ENCODE peak calls at places on chromosomes 7 and 10, in five cellular contexts. V, A, R, X and W are unnamed samples.

GRCh38 chr10:122911889-122912484 is 1.6 kb downstream of the FAM24A start:
- DNase-seq in V (peak; percentile 56), A (no peak), X (peak; percentile 76), R (peak; percentile 84), W (peak; percentile 87)

GRCh38 chr7:25913574-25914224 is 238.3 kb upstream of the NFE2L3 start:
- DNase-seq in A (no peak), R (no peak), V (no peak), X (no peak), W (no peak)

GRCh38 chr10:22629843-22630228 is 84.5 kb downstream of the PIP4K2A start:
- DNase-seq in R (no peak), X (no peak), A (no peak), V (no peak), W (no peak)

GRCh38 chr10:100370561-100370975 is 23.5 kb downstream of the SCD start:
- DNase-seq in R (no peak), A (peak; percentile 72), X (peak; percentile 53), V (peak; percentile 83), W (no peak)

GRCh38 chr7:130942211-130942964 is 208.4 kb upstream of the KLF14 start:
- DNase-seq in R (no peak), V (no peak), X (no peak), A (no peak), W (no peak)

GRCh38 chr7:156058248-156058647 is 246.0 kb upstream of the SHH start:
- DNase-seq in A (no peak), V (no peak), X (no peak), R (no peak), W (no peak)

GRCh38 chr7:147911224-147911623 is 679.3 kb upstream of the C7orf33 start:
- DNase-seq in X (no peak), A (no peak), V (no peak), R (no peak), W (no peak)

GRCh38 chr7:65239324-65239706 is 134.3 kb upstream of the ZNF92 start:
- DNase-seq in A (no peak), R (no peak), V (no peak), X (no peak), W (no peak)

GRCh38 chr10:43128331-43128730 is 9.9 kb upstream of the CSGALNACT2 start:
- DNase-seq in R (no peak), X (no peak), V (no peak), A (no peak), W (no peak)

GRCh38 chr7:94003446-94004023 is 620 bp downstream of the BET1 start:
- DNase-seq in R (peak; percentile 21), A (no peak), V (peak; percentile 65), X (peak; percentile 38), W (peak; percentile 20)

GRCh38 chr10:34743804-34744203 is 71.3 kb downstream of the PARD3 start:
- DNase-seq in X (no peak), V (peak; percentile 88), R (no peak), A (no peak), W (no peak)

GRCh38 chr7:38844952-38845563 is 63.9 kb downstream of the VPS41 start:
- DNase-seq in V (no peak), A (no peak), R (no peak), X (no peak), W (no peak)

GRCh38 chr10:100868391-100868790 is 44.4 kb upstream of the SLF2 start:
- DNase-seq in R (no peak), A (no peak), V (no peak), X (no peak), W (no peak)

GRCh38 chr10:132922872-132923271 is 19.5 kb downstream of the CFAP46 start:
- DNase-seq in A (no peak), R (no peak), V (no peak), X (no peak), W (no peak)
- TF ChIP-seq EZH2phosphoT487 in A (no peak), R (no peak), V (no peak), X (no peak), W (no peak)

GRCh38 chr7:80184693-80185092 is 50.1 kb downstream of the GNAI1 start:
- DNase-seq in R (no peak), V (no peak), X (no peak), A (peak; percentile 51), W (no peak)

GRCh38 chr7:80185571-80185970 is 50.9 kb downstream of the GNAI1 start:
- DNase-seq in R (no peak), A (no peak), X (no peak), V (no peak), W (no peak)

GRCh38 chr7:80181411-80181810 is 46.8 kb downstream of the GNAI1 start:
- DNase-seq in R (no peak), V (no peak), X (no peak), A (no peak), W (no peak)

GRCh38 chr7:80183900-80184685 is 49.5 kb downstream of the GNAI1 start:
- DNase-seq in A (peak; percentile 46), X (no peak), V (no peak), R (no peak), W (no peak)

GRCh38 chr7:80182630-80183276 is 48.1 kb downstream of the GNAI1 start:
- DNase-seq in R (peak; percentile 80), V (peak; percentile 9), A (peak; percentile 18), X (no peak), W (no peak)
- TF ChIP-seq EZH2phosphoT487 in R (no peak), V (no peak), A (no peak), X (no peak), W (no peak)

GRCh38 chr7:136969776-136970175 is 101.3 kb downstream of the CHRM2 start:
- DNase-seq in V (no peak), X (no peak), A (no peak), R (no peak), W (no peak)

GRCh38 chr7:136976504-136977251 is 108.2 kb downstream of the CHRM2 start:
- DNase-seq in X (no peak), A (no peak), V (peak; percentile 4), R (peak; percentile 8), W (no peak)

GRCh38 chr7:136966825-136967224 is 98.4 kb downstream of the CHRM2 start:
- DNase-seq in A (no peak), R (no peak), V (no peak), X (no peak), W (no peak)

GRCh38 chr7:136971776-136972175 is 103.3 kb downstream of the CHRM2 start:
- DNase-seq in V (no peak), A (no peak), R (no peak), X (no peak), W (no peak)
- TF ChIP-seq EZH2phosphoT487 in V (no peak), A (no peak), R (no peak), X (no peak), W (no peak)

GRCh38 chr10:86336341-86336740 is 30.3 kb downstream of the GRID1 start:
- DNase-seq in R (no peak), X (no peak), V (no peak), A (no peak), W (no peak)

GRCh38 chr10:86335831-86336230 is 30.8 kb downstream of the GRID1 start:
- DNase-seq in A (no peak), V (no peak), X (no peak), R (no peak), W (no peak)

GRCh38 chr10:86333813-86334514 is 32.6 kb downstream of the GRID1 start:
- DNase-seq in X (no peak), A (no peak), V (no peak), R (no peak), W (no peak)

GRCh38 chr10:86335257-86335656 is 31.3 kb downstream of the GRID1 start:
- DNase-seq in R (no peak), X (no peak), A (no peak), V (no peak), W (no peak)

DNA sequence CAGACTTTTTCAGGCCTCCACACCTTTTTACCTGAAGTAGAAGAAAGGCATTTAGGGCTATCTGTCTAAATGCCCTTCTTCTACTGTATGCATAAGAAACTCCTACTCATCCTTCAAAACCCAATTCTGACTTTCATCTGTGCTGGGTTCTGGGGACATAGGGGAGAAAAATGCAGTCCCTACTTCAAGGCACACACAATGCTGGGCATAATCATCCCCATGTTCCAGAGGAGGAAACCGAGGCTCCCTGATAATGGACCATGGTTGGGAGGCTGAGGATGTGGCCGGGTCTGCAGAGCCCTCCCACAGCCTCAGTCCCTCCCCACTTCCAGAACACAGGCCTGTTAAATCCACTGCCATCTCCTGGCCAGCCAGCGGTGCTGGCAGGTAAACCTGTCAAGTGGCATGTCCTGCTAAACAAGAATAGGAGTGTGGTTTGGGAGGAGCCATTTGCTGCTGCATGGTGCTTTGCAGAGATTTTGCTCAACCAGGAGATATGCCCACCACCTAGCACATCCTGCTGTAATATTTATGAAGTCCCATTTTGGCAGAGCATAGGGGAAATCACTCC is 32.0 kb downstream of the GRID1 start:
- DNase-seq in A (peak; percentile 29), X (peak; percentile 28), V (no peak), R (peak; percentile 66), W (peak; percentile 50)
- TF ChIP-seq EZH2phosphoT487 in A (no peak), X (no peak), V (no peak), R (no peak), W (no peak)

DNA sequence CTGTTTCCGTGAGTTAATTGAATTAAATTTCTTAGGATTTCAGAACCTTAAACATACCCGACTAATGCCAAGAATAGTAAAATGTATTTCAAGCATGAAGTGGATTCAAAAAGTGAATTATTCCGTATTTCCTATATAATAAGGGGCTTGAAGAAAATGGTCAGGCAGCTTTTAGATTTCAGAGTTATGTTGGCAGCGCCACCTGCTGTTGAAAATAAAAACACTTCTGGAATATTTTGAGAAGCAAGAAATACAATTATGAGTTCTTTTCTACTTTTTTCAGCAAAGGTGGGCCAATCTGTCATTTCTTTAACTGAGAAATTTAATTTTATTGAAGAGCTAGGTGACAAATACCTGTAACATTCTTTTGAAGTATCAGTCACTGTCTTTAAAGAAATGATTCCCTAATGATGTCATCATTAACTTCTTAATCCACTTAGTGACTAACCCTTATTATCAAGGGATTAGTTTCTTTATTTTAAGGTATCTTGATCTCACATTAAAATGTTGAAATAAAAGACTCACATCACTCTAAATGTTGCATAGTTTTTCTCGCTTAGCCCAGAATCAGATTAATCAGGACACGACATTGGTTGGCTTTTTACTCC is 36.6 kb upstream of the AGR3 start:
- DNase-seq in V (peak; percentile 65), R (peak; percentile 66), A (peak; percentile 33), X (peak; percentile 65), W (peak; percentile 52)
- TF ChIP-seq EZH2phosphoT487 in V (no peak), R (no peak), A (no peak), X (no peak), W (no peak)

GRCh38 chr7:3552499-3552898 is 251.4 kb downstream of the SDK1 start:
- DNase-seq in X (no peak), V (no peak), R (no peak), A (no peak), W (no peak)
- TF ChIP-seq EZH2phosphoT487 in X (no peak), V (no peak), R (no peak), A (no peak), W (no peak)

GRCh38 chr7:46207931-46208634 is 287.0 kb upstream of the IGFBP3 start:
- DNase-seq in A (no peak), V (no peak), X (no peak), R (no peak), W (no peak)

GRCh38 chr7:46205478-46205877 is 284.4 kb upstream of the IGFBP3 start:
- DNase-seq in A (no peak), X (peak; percentile 60), V (no peak), R (no peak), W (no peak)

GRCh38 chr7:46208635-46209525 is 287.8 kb upstream of the IGFBP3 start:
- DNase-seq in V (peak; percentile 16), A (no peak), X (no peak), R (no peak), W (no peak)

GRCh38 chr7:46209611-46210170 is 288.6 kb upstream of the IGFBP3 start:
- DNase-seq in A (no peak), R (no peak), V (no peak), X (no peak), W (no peak)

GRCh38 chr7:46206474-46207060 is 285.5 kb upstream of the IGFBP3 start:
- DNase-seq in V (no peak), R (no peak), A (no peak), X (no peak), W (no peak)
- TF ChIP-seq EZH2phosphoT487 in V (no peak), R (no peak), A (no peak), X (no peak), W (no peak)